ENCODE peak calls at places on chromosomes 3 and 15, in five cellular contexts. T is breast epithelium, F is OCI-LY7, B is fibroblast of lung, G is NB4. M is an unnamed sample.

GRCh38 chr3:128500556-128500955 is 7.6 kb upstream of the GATA2 start:
- DNase-seq in B (no peak), F (no peak), G (no peak), T (no peak), M (peak; percentile 29)

GRCh38 chr3:188316021-188316722 is 162.2 kb downstream of the LPP start:
- DNase-seq in G (peak; percentile 3), F (no peak), T (no peak), B (no peak), M (no peak)

GRCh38 chr3:34155108-34155507 is 356.7 kb downstream of the PDCD6IP start:
- DNase-seq in T (no peak), F (no peak), G (no peak), B (no peak), M (no peak)

GRCh38 chr15:33242165-33242564 is 47.7 kb upstream of the FMN1 start:
- DNase-seq in T (no peak), F (no peak), G (no peak), B (peak; percentile 72), M (no peak)

GRCh38 chr15:100189849-100190248 is 151.9 kb downstream of the ADAMTS17 start:
- DNase-seq in T (no peak), F (no peak), B (peak; percentile 48), G (peak; percentile 40), M (no peak)

GRCh38 chr3:71112576-71112975 is 471.0 kb downstream of the FOXP1 start:
- DNase-seq in T (no peak), B (no peak), F (no peak), G (no peak), M (no peak)

GRCh38 chr3:20760981-20761380 is 575.0 kb upstream of the SGO1 start:
- DNase-seq in F (no peak), T (no peak), G (no peak), B (peak; percentile 22), M (no peak)

GRCh38 chr3:97821810-97822775 is at the start of gene CRYBG3:
- DNase-seq in G (peak; percentile 90), T (peak; percentile 80), B (peak; percentile 81), F (peak; percentile 69), M (peak; percentile 87)

GRCh38 chr3:115062009-115062408 is 85.1 kb downstream of the ZBTB20 start:
- DNase-seq in G (no peak), B (peak; percentile 24), F (no peak), T (no peak), M (no peak)

GRCh38 chr15:58732620-58733363 is 16.7 kb downstream of the ADAM10 start:
- DNase-seq in G (no peak), B (no peak), F (no peak), T (no peak), M (no peak)

GRCh38 chr3:148158210-148158609 is 539.5 kb upstream of the AGTR1 start:
- DNase-seq in T (no peak), G (no peak), F (no peak), B (peak; percentile 79), M (no peak)

GRCh38 chr3:88921986-88922385 is 185.4 kb upstream of the EPHA3 start:
- DNase-seq in T (no peak), G (no peak), B (no peak), F (no peak), M (no peak)

GRCh38 chr15:27601239-27601942 is 497.7 kb downstream of the OCA2 start:
- DNase-seq in T (peak; percentile 54), B (peak; percentile 41), G (no peak), F (no peak), M (no peak)

GRCh38 chr3:119331661-119332060 is 37.5 kb downstream of the ARHGAP31 start:
- DNase-seq in B (peak; percentile 63), G (no peak), F (no peak), T (no peak), M (no peak)

GRCh38 chr3:10975695-10976234 is 16.8 kb upstream of the SLC6A1 start:
- DNase-seq in B (no peak), G (no peak), F (no peak), T (no peak), M (no peak)

GRCh38 chr3:8420613-8421012 is 81.0 kb upstream of the LMCD1 start:
- DNase-seq in B (peak; percentile 20), F (no peak), G (no peak), T (no peak), M (no peak)

GRCh38 chr15:80429964-80430363 is 25.8 kb downstream of the ARNT2 start:
- DNase-seq in B (no peak), F (no peak), G (no peak), T (no peak), M (no peak)

GRCh38 chr3:193780810-193781472 is 187.9 kb downstream of the OPA1 start:
- DNase-seq in B (peak; percentile 81), T (peak; percentile 71), F (peak; percentile 64), G (peak; percentile 55), M (peak; percentile 76)

GRCh38 chr3:107545680-107546120 is 22.9 kb downstream of the BBX start:
- DNase-seq in T (no peak), G (no peak), B (peak; percentile 62), F (no peak), M (no peak)

GRCh38 chr3:127443581-127444375 is 146.8 kb downstream of the TPRA1 start:
- DNase-seq in T (peak; percentile 40), B (no peak), F (no peak), G (no peak), M (peak; percentile 62)

GRCh38 chr3:134201201-134202130 is 49.2 kb downstream of the RYK start:
- DNase-seq in F (no peak), B (peak; percentile 96), G (no peak), T (no peak), M (no peak)

GRCh38 chr3:102206506-102207145 is 228.2 kb upstream of the ZPLD1 start:
- DNase-seq in T (no peak), B (peak; percentile 76), F (no peak), G (no peak), M (no peak)

GRCh38 chr3:5022966-5023776 is 43.9 kb downstream of the BHLHE40 start:
- DNase-seq in B (peak; percentile 100), T (no peak), F (no peak), G (no peak), M (no peak)

GRCh38 chr15:93247466-93248121 is 158.6 kb upstream of the RGMA start:
- DNase-seq in F (no peak), B (no peak), G (peak; percentile 58), T (no peak), M (no peak)

GRCh38 chr3:183438749-183439148 is 10.3 kb upstream of the MCF2L2 start:
- DNase-seq in B (no peak), G (no peak), F (no peak), T (no peak), M (no peak)

GRCh38 chr3:23075478-23075877 is 127.6 kb upstream of the UBE2E2 start:
- DNase-seq in G (no peak), T (no peak), F (no peak), B (peak; percentile 89), M (no peak)

GRCh38 chr3:186783731-186784515 is 546 bp downstream of the EIF4A2 start:
- DNase-seq in G (peak; percentile 78), T (peak; percentile 87), B (peak; percentile 59), F (peak; percentile 88), M (peak; percentile 86)

GRCh38 chr3:106167728-106168127 is 298.9 kb upstream of the CBLB start:
- DNase-seq in F (no peak), B (no peak), T (no peak), G (no peak), M (no peak)

DNA sequence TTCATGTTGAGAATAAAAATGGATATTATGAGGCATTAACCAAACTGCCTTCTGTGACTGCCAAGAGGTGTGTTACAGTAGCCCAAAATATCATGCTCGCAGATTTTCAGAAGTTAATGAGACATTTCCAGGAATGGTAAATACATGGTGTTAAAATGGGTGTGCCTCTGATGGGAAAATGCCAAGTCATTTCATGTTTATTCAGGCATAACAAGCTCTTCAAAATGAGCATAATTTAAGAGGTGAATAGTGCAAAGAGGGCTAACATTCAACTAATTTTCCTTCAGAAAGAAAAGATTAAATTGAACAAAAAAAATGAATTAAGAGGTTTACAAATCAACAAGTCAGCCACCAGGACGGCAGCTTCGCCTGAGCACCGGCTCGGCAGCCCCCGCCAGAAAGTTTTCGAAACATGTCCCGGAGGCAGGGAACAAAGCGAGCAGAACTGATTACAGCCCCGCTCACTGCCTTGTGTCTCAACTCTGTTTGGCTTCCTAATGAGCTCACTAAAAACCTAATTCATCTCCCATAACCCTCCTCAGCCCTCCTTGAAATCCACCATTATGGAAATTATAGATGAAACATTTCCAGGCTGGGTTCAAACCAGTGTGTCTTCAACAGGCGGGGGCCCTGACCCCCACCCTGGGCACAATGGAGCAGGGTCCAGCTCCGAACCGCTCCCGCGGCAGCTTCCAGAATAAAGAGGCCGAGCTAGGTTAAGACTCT is 44.0 kb downstream of the MEIS2 start:
- DNase-seq in B (peak; percentile 58), F (no peak), G (no peak), T (no peak), M (no peak)
- TF ChIP-seq CTCF in B (no peak), F (no peak), G (no peak), T (no peak), M (no peak)

GRCh38 chr3:30811174-30811795 is 83.2 kb downstream of the GADL1 start:
- DNase-seq in G (no peak), T (no peak), B (no peak), F (no peak), M (no peak)
- TF ChIP-seq CTCF in G (no peak), T (no peak), B (no peak), F (no peak), M (no peak)

GRCh38 chr15:77904436-77904821 is 173.1 kb downstream of the TBC1D2B start:
- DNase-seq in T (peak; percentile 42), F (no peak), B (no peak), G (no peak), M (no peak)

GRCh38 chr15:77909131-77909940 is 168.2 kb downstream of the TBC1D2B start:
- DNase-seq in T (no peak), G (no peak), B (no peak), F (no peak), M (peak; percentile 60)

GRCh38 chr15:77905301-77905920 is 172.1 kb downstream of the TBC1D2B start:
- DNase-seq in F (no peak), B (no peak), G (no peak), T (no peak), M (peak; percentile 60)

GRCh38 chr15:77904901-77905300 is 172.6 kb downstream of the TBC1D2B start:
- DNase-seq in G (no peak), B (no peak), F (no peak), T (no peak), M (no peak)

DNA sequence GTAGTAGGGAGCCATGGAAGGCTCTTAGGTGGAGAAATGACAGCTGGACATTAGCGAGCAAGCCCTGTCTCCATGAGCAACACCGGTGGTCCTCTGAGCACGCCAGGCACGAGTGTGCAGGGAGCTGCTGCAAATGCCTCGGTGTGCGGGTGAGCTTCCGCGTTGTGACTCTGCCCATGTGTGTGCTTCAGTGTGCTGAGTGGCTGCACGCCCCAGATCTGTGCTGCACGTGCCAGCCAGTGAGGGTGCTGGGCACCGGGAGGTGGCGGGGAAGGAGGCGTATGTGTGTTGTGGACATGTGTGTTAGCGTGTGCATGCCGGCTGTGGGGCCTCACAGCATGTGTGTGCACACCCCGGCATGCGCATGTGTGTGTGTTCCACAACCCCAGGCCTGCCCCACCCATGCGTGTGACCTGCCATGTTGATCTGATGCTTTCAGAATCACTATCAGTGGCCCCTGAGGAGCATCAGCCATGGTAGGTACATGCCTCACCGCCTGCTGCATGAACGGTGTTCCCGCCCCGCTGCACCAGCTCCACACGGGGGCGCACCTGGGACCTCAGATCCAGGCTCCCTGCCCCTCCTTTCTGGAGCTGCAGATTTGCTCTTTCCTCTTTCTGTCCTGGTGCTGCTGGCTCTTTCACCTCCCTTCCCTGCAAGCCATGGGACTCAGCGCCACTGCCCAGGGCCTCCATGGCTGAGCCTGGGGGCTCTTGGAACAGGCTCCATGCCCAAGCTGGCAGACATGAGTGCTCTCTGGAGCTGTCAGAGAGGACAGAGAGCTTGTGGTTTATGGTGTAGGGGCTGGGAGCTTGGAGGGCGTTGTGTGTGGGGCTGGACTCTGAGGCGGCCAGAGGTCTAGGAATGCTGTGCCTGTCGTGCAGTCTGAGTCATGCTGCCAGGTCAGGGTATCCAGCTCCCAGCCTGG is 169.4 kb downstream of the TBC1D2B start:
- DNase-seq in F (peak; percentile 77), B (peak; percentile 64), G (peak; percentile 85), T (no peak), M (peak; percentile 60)
- TF ChIP-seq CTCF in F (peak; percentile 77), B (no peak), G (peak; percentile 80), T (peak; percentile 17), M (no peak)

GRCh38 chr3:72145506-72146380 is 360.8 kb upstream of the PROK2 start:
- DNase-seq in G (no peak), B (peak; percentile 87), T (no peak), F (no peak), M (no peak)
- TF ChIP-seq CTCF in G (no peak), B (no peak), T (no peak), F (no peak), M (no peak)